ENCODE peak calls at places on chromosomes 6 and 20, in six cellular contexts. U is heart right ventricle; L is HCEC 1CT; S is cardiac muscle cell; Q is stimulated activated CD8-positive, alpha-beta memory T cell treated with anti-CD3 and anti-CD28 coated beads, Interleukin-4, amount 100 ng/mL, for 4 hours; J is HFFc6. I is an unnamed sample.

GRCh38 chr6:33752139-33753015 is 5.7 kb upstream of the IP6K3 start:
- DNase-seq in U (no peak), Q (no peak), J (no peak), S (no peak), L (no peak), I (no peak)

GRCh38 chr6:7960141-7960540 is 49.6 kb upstream of the TXNDC5 start:
- DNase-seq in U (no peak), S (no peak), J (no peak), L (no peak), Q (no peak), I (no peak)

GRCh38 chr6:111750753-111751684 is 122.2 kb downstream of the FYN start:
- DNase-seq in J (no peak), U (no peak), S (peak), Q (no peak), L (no peak), I (no peak)

GRCh38 chr20:32585519-32586127 is 490 bp upstream of the NOL4L start:
- DNase-seq in U (no peak), S (no peak), L (no peak), Q (no peak), J (no peak), I (no peak)

GRCh38 chr6:16375828-16376227 is 137.4 kb downstream of the GMPR start:
- DNase-seq in Q (no peak), S (no peak), J (no peak), L (no peak), U (no peak), I (no peak)

GRCh38 chr20:460707-461106 is 1.6 kb downstream of the TBC1D20 start:
- DNase-seq in S (peak), J (no peak), Q (no peak), U (no peak), L (peak), I (no peak)

GRCh38 chr6:8392569-8392968 is 42.8 kb downstream of the SLC35B3 start:
- DNase-seq in Q (no peak), L (no peak), J (no peak), U (no peak), S (no peak), I (no peak)

GRCh38 chr6:162173448-162173847 is 554.1 kb downstream of the PRKN start:
- DNase-seq in U (no peak), Q (no peak), J (no peak), L (no peak), S (no peak), I (no peak)

GRCh38 chr6:133289733-133290306 is 48.7 kb downstream of the EYA4 start:
- DNase-seq in S (no peak), L (no peak), J (no peak), U (no peak), Q (no peak), I (no peak)

GRCh38 chr20:43839793-43840199 is 74.9 kb upstream of the TOX2 start:
- DNase-seq in U (no peak), L (no peak), J (no peak), S (no peak), Q (no peak), I (no peak)

GRCh38 chr6:79404261-79404660 is 133.0 kb downstream of the LCA5 start:
- DNase-seq in J (no peak), L (no peak), U (no peak), Q (no peak), S (no peak), I (no peak)

GRCh38 chr6:6080975-6081374 is 74.2 kb upstream of the NRN1 start:
- DNase-seq in S (no peak), U (no peak), L (no peak), Q (no peak), J (no peak), I (no peak)

GRCh38 chr20:433300-433975 is 25.3 kb downstream of the RBCK1 start:
- DNase-seq in U (no peak), L (peak), Q (peak), S (no peak), J (no peak), I (no peak)

GRCh38 chr6:101534821-101535220 is 141.3 kb downstream of the GRIK2 start:
- DNase-seq in J (no peak), L (no peak), Q (no peak), U (no peak), S (no peak), I (no peak)

GRCh38 chr6:15157479-15157878 is 88.4 kb upstream of the JARID2 start:
- DNase-seq in S (no peak), J (no peak), L (no peak), U (no peak), Q (no peak), I (no peak)

GRCh38 chr20:58645277-58645968 is 5.7 kb upstream of the STX16 start:
- DNase-seq in U (no peak), Q (no peak), J (no peak), L (no peak), S (peak), I (no peak)

GRCh38 chr6:156720739-156721714 is 56.2 kb upstream of the ARID1B start:
- DNase-seq in S (peak), L (no peak), J (no peak), Q (no peak), U (no peak), I (no peak)

GRCh38 chr6:152636675-152637421 is at the start of gene SYNE1:
- DNase-seq in Q (no peak), L (peak), U (peak), S (peak), J (no peak), I (no peak)

GRCh38 chr20:49850463-49851233 is 38.0 kb downstream of the SLC9A8 start:
- DNase-seq in S (no peak), J (peak), U (no peak), L (no peak), Q (no peak), I (no peak)

GRCh38 chr20:24589845-24590192 is 120.4 kb downstream of the SYNDIG1 start:
- DNase-seq in L (no peak), J (no peak), S (no peak), Q (no peak), U (no peak), I (no peak)

GRCh38 chr6:43628392-43629103 is 516 bp downstream of the GTPBP2 start:
- DNase-seq in J (peak), S (peak), U (peak), L (peak), Q (peak), I (no peak)

GRCh38 chr6:7241709-7242645 is 71.0 kb downstream of the SSR1 start:
- DNase-seq in Q (no peak), U (no peak), L (no peak), J (no peak), S (no peak), I (no peak)

GRCh38 chr6:39929039-39929732 is 5.1 kb downstream of the MOCS1 start:
- DNase-seq in U (no peak), Q (no peak), J (no peak), L (no peak), S (no peak), I (no peak)

GRCh38 chr20:48651960-48652359 is 175.8 kb downstream of the PREX1 start:
- DNase-seq in J (no peak), Q (no peak), S (no peak), U (no peak), L (no peak), I (no peak)

GRCh38 chr6:14682821-14683220 is 563.0 kb upstream of the JARID2 start:
- DNase-seq in J (peak), U (no peak), L (peak), Q (no peak), S (peak), I (no peak)

GRCh38 chr20:50304883-50305635 is 114.4 kb downstream of the CEBPB start:
- DNase-seq in S (peak), Q (no peak), L (peak), J (peak), U (peak), I (peak)

GRCh38 chr6:113980937-113981554 is 10.1 kb upstream of the HDAC2 start:
- DNase-seq in L (peak), Q (no peak), U (no peak), J (no peak), S (peak), I (no peak)

GRCh38 chr6:44064089-44064947 is 62.9 kb downstream of the MRPL14 start:
- DNase-seq in J (peak), L (peak), U (peak), S (peak), Q (no peak), I (peak)

GRCh38 chr6:72403413-72403812 is 218.5 kb upstream of the KCNQ5 start:
- DNase-seq in U (no peak), S (no peak), Q (no peak), L (no peak), J (no peak), I (no peak)

GRCh38 chr20:9506964-9507369 is 7.4 kb upstream of the LAMP5 start:
- DNase-seq in S (no peak), U (no peak), J (no peak), Q (no peak), L (no peak), I (no peak)

GRCh38 chr6:137848672-137849071 is 18.4 kb upstream of the TNFAIP3 start:
- DNase-seq in U (no peak), Q (no peak), S (peak), J (peak), L (peak), I (no peak)

GRCh38 chr20:17565164-17565845 is 4.6 kb upstream of the DSTN start:
- DNase-seq in Q (no peak), L (peak), S (no peak), J (peak), U (no peak), I (no peak)

GRCh38 chr20:50413088-50413500 is 97.1 kb upstream of the PTPN1 start:
- DNase-seq in U (no peak), Q (no peak), J (no peak), L (no peak), S (peak), I (no peak)

GRCh38 chr6:89007209-89008001 is 44.0 kb upstream of the RNGTT start:
- DNase-seq in Q (no peak), S (peak), L (no peak), J (no peak), U (no peak), I (no peak)